ENCODE peak calls at places on chromosomes 12 and 14, in nine cellular contexts. I is GM18507; J is T-helper 22 cell; X is frontal cortex; H is NCI-H2081; G is GM23338; F is GM20000; E is activated CD8-positive, alpha-beta memory T cell treated with anti-CD3 and anti-CD28 coated beads for 48 hours; U is GM04504. D is an unnamed sample.
A peak's percentile ranks its signal among the peaks of the same experiment; 100 is the strongest.

GRCh38 chr14:20427231-20428009 is 8.5 kb downstream of the KLHL33 start:
- DNase-seq in U (no peak), I (peak; percentile 64), J (no peak), X (no peak), E (no peak), G (no peak), H (no peak), F (peak; percentile 78), D (no peak)

GRCh38 chr14:95319312-95320075 is at the start of gene CLMN:
- DNase-seq in H (peak; percentile 10), G (peak; percentile 73), U (peak; percentile 1), F (peak; percentile 90), I (no peak), X (peak; percentile 85), J (peak; percentile 20), E (no peak), D (no peak)

GRCh38 chr12:26158078-26158764 is 33.4 kb upstream of the BHLHE41 start:
- DNase-seq in I (no peak), G (peak; percentile 48), U (no peak), E (no peak), X (no peak), H (no peak), F (peak; percentile 13), J (no peak), D (no peak)

GRCh38 chr12:46380397-46380796 is 7.8 kb upstream of the SLC38A2 start:
- DNase-seq in H (no peak), G (no peak), U (no peak), X (no peak), I (no peak), J (no peak), E (no peak), F (no peak), D (no peak)

GRCh38 chr14:74302634-74303569 is at the start of gene ABCD4:
- DNase-seq in U (peak; percentile 80), X (peak; percentile 82), F (peak; percentile 91), E (peak; percentile 76), J (peak; percentile 65), G (peak; percentile 99), I (peak; percentile 82), H (peak; percentile 87), D (peak; percentile 92)

GRCh38 chr14:68979722-68980552 is 835 bp upstream of the ACTN1 start:
- DNase-seq in U (no peak), J (no peak), X (no peak), F (peak; percentile 38), H (no peak), G (peak; percentile 83), E (no peak), I (no peak), D (no peak)

GRCh38 chr14:27688823-27689444 is 1077.7 kb upstream of the FOXG1 start:
- DNase-seq in I (no peak), G (peak; percentile 30), U (no peak), E (no peak), H (no peak), X (no peak), J (no peak), F (no peak), D (no peak)

GRCh38 chr14:61894452-61895077 is 132.3 kb downstream of the SNAPC1 start:
- DNase-seq in U (peak; percentile 56), E (peak; percentile 34), X (peak; percentile 36), J (no peak), I (peak; percentile 15), G (peak; percentile 84), F (peak; percentile 71), H (peak; percentile 56), D (peak; percentile 68)

GRCh38 chr14:97179573-97179972 is 382.4 kb downstream of the VRK1 start:
- DNase-seq in E (no peak), X (no peak), G (no peak), H (no peak), I (no peak), U (no peak), J (no peak), F (no peak), D (no peak)

GRCh38 chr14:81336009-81336408 is 64.1 kb downstream of the STON2 start:
- DNase-seq in X (no peak), G (no peak), U (no peak), H (no peak), J (no peak), I (no peak), F (no peak), E (no peak), D (no peak)

GRCh38 chr14:103140316-103141109 is 17.3 kb downstream of the TNFAIP2 start:
- DNase-seq in X (no peak), J (no peak), I (peak; percentile 62), U (no peak), G (no peak), E (no peak), F (peak; percentile 83), H (no peak), D (no peak)

GRCh38 chr14:71243697-71244096 is 336.4 kb downstream of the PCNX1 start:
- DNase-seq in J (no peak), E (no peak), F (no peak), H (no peak), I (no peak), G (no peak), U (peak; percentile 83), X (no peak), D (no peak)

GRCh38 chr14:35747379-35747778 is 61.7 kb downstream of the RALGAPA1 start:
- DNase-seq in G (peak; percentile 4), I (no peak), X (no peak), E (no peak), U (no peak), J (no peak), H (no peak), F (no peak), D (no peak)

GRCh38 chr12:32545413-32545970 is 133.6 kb upstream of the DNM1L start:
- DNase-seq in F (no peak), I (no peak), X (no peak), G (no peak), E (no peak), U (no peak), J (no peak), H (no peak), D (no peak)

GRCh38 chr14:105839425-105840265 is 313.3 kb downstream of the TMEM121 start:
- DNase-seq in X (no peak), G (no peak), F (no peak), E (no peak), J (no peak), U (no peak), H (no peak), I (no peak), D (no peak)

GRCh38 chr14:74572829-74573360 is 39.1 kb downstream of the LTBP2 start:
- DNase-seq in I (no peak), X (no peak), G (no peak), J (no peak), E (no peak), H (no peak), F (no peak), U (no peak), D (peak; percentile 30)

GRCh38 chr12:2248087-2248900 is 195.5 kb downstream of the CACNA1C start:
- DNase-seq in J (no peak), I (no peak), U (no peak), G (no peak), X (no peak), F (no peak), E (no peak), H (no peak), D (no peak)

GRCh38 chr14:88327497-88327896 is 4.4 kb upstream of the KCNK10 start:
- DNase-seq in I (no peak), E (no peak), U (no peak), X (no peak), H (no peak), J (no peak), F (no peak), G (no peak), D (no peak)

GRCh38 chr12:104653730-104654328 is 197.1 kb downstream of the CHST11 start:
- DNase-seq in I (no peak), U (no peak), E (no peak), F (no peak), H (no peak), X (no peak), G (peak; percentile 84), J (no peak), D (no peak)

GRCh38 chr12:65493893-65494205 is 215.4 kb downstream of the MSRB3 start:
- DNase-seq in E (no peak), F (no peak), U (no peak), J (no peak), H (no peak), X (no peak), G (no peak), I (no peak), D (no peak)

GRCh38 chr14:68623828-68624227 is 169.0 kb downstream of the ZFP36L1 start:
- DNase-seq in U (no peak), F (no peak), G (no peak), J (no peak), I (no peak), E (no peak), X (no peak), H (no peak), D (no peak)

GRCh38 chr14:89813485-89814080 is 140.9 kb downstream of the EFCAB11 start:
- DNase-seq in I (no peak), X (no peak), J (no peak), F (no peak), U (peak; percentile 3), E (no peak), G (peak; percentile 67), H (no peak), D (no peak)

GRCh38 chr14:29927596-29928341 is at the start of gene PRKD1:
- DNase-seq in U (peak; percentile 29), E (no peak), X (peak; percentile 89), F (peak; percentile 40), J (no peak), G (peak; percentile 73), H (peak; percentile 42), I (peak; percentile 36), D (peak; percentile 51)

GRCh38 chr12:30203981-30204380 is 420.2 kb upstream of the TMTC1 start:
- DNase-seq in H (no peak), X (no peak), G (no peak), I (no peak), U (no peak), F (no peak), E (no peak), J (no peak), D (no peak)

GRCh38 chr12:74747305-74747704 is 209.7 kb downstream of the ATXN7L3B start:
- DNase-seq in X (no peak), I (no peak), E (no peak), G (peak; percentile 7), H (no peak), J (no peak), F (no peak), U (no peak), D (no peak)

GRCh38 chr12:68821357-68822188 is 13.6 kb downstream of the MDM2 start:
- DNase-seq in G (no peak), F (no peak), I (no peak), H (no peak), X (no peak), U (no peak), J (no peak), E (no peak), D (no peak)

GRCh38 chr12:112473056-112473455 is 54.3 kb downstream of the PTPN11 start:
- DNase-seq in J (no peak), U (no peak), I (no peak), E (no peak), X (no peak), G (peak; percentile 44), H (no peak), F (no peak), D (no peak)

GRCh38 chr14:81638656-81639055 is 105.0 kb upstream of the SEL1L start:
- DNase-seq in E (no peak), U (no peak), J (no peak), I (no peak), X (no peak), G (no peak), F (no peak), H (no peak), D (no peak)

GRCh38 chr14:55973285-55973800 is 144.9 kb upstream of the PELI2 start:
- DNase-seq in X (no peak), H (no peak), J (no peak), I (no peak), G (no peak), U (no peak), F (no peak), E (no peak), D (no peak)

GRCh38 chr12:25884024-25884919 is 74.2 kb upstream of the RASSF8 start:
- DNase-seq in E (no peak), J (no peak), X (no peak), I (no peak), U (no peak), F (no peak), G (peak; percentile 11), H (no peak), D (no peak)

GRCh38 chr12:111156304-111156703 is 212.6 kb downstream of the PHETA1 start:
- DNase-seq in I (no peak), X (no peak), J (no peak), G (no peak), H (no peak), U (no peak), E (no peak), F (no peak), D (no peak)